ENCODE peak calls at places on chromosome 9, in eight cellular contexts. One of them, this sample, is unnamed.
A peak's percentile ranks its signal among the peaks of the same experiment; 100 is the strongest.

GRCh38 chr9:1416261-1416660 is 366.1 kb downstream of the DMRT2 start:
- DNase-seq in tibial artery: no peak
- DNase-seq in heart left ventricle: no peak
- DNase-seq in H9: no peak
- DNase-seq in neural progenitor cell: no peak
- DNase-seq in psoas muscle: no peak
- DNase-seq in thyroid gland: no peak
- DNase-seq in uterus: no peak
- DNase-seq in this sample: no peak

GRCh38 chr9:84697494-84698114 is 28.1 kb downstream of the NTRK2 start:
- DNase-seq in heart left ventricle: peak; percentile 79
- DNase-seq in neural progenitor cell: peak; percentile 84
- DNase-seq in thyroid gland: peak; percentile 65
- DNase-seq in psoas muscle: peak; percentile 80
- DNase-seq in tibial artery: peak; percentile 64
- DNase-seq in uterus: peak; percentile 54
- DNase-seq in H9: peak; percentile 93
- DNase-seq in this sample: peak; percentile 91

GRCh38 chr9:121883281-121884056 is 209.6 kb downstream of the TTLL11 start:
- DNase-seq in heart left ventricle: no peak
- DNase-seq in tibial artery: no peak
- DNase-seq in H9: no peak
- DNase-seq in uterus: no peak
- DNase-seq in thyroid gland: no peak
- DNase-seq in psoas muscle: no peak
- DNase-seq in neural progenitor cell: no peak
- DNase-seq in this sample: no peak

GRCh38 chr9:115855458-115856133 is 298.0 kb upstream of the PAPPA start:
- DNase-seq in tibial artery: no peak
- DNase-seq in psoas muscle: no peak
- DNase-seq in thyroid gland: no peak
- DNase-seq in uterus: no peak
- DNase-seq in H9: no peak
- DNase-seq in neural progenitor cell: peak; percentile 65
- DNase-seq in heart left ventricle: no peak
- DNase-seq in this sample: no peak

GRCh38 chr9:117616436-117616835 is 87.8 kb upstream of the TLR4 start:
- DNase-seq in neural progenitor cell: no peak
- DNase-seq in uterus: no peak
- DNase-seq in tibial artery: no peak
- DNase-seq in H9: no peak
- DNase-seq in psoas muscle: no peak
- DNase-seq in heart left ventricle: no peak
- DNase-seq in thyroid gland: no peak
- DNase-seq in this sample: no peak

GRCh38 chr9:80836013-80836412 is 853.3 kb downstream of the TLE1 start:
- DNase-seq in neural progenitor cell: no peak
- DNase-seq in tibial artery: no peak
- DNase-seq in thyroid gland: no peak
- DNase-seq in H9: no peak
- DNase-seq in psoas muscle: no peak
- DNase-seq in uterus: no peak
- DNase-seq in heart left ventricle: no peak
- DNase-seq in this sample: no peak

GRCh38 chr9:81393985-81394811 is 295.1 kb downstream of the TLE1 start:
- DNase-seq in psoas muscle: no peak
- DNase-seq in heart left ventricle: peak; percentile 24
- DNase-seq in tibial artery: no peak
- DNase-seq in H9: no peak
- DNase-seq in neural progenitor cell: no peak
- DNase-seq in thyroid gland: no peak
- DNase-seq in uterus: no peak
- DNase-seq in this sample: no peak

GRCh38 chr9:13786131-13786530 is 506.6 kb upstream of the MPDZ start:
- DNase-seq in uterus: peak; percentile 47
- DNase-seq in heart left ventricle: peak; percentile 52
- DNase-seq in tibial artery: peak; percentile 34
- DNase-seq in neural progenitor cell: no peak
- DNase-seq in psoas muscle: peak; percentile 51
- DNase-seq in thyroid gland: peak; percentile 70
- DNase-seq in H9: no peak
- DNase-seq in this sample: no peak

GRCh38 chr9:68496356-68496755 is 44.3 kb downstream of the TMEM252 start:
- DNase-seq in tibial artery: no peak
- DNase-seq in neural progenitor cell: no peak
- DNase-seq in psoas muscle: no peak
- DNase-seq in thyroid gland: no peak
- DNase-seq in H9: no peak
- DNase-seq in uterus: no peak
- DNase-seq in heart left ventricle: no peak
- DNase-seq in this sample: no peak

GRCh38 chr9:78021692-78022091 is 9.9 kb downstream of the GNAQ start:
- DNase-seq in heart left ventricle: peak; percentile 51
- DNase-seq in tibial artery: no peak
- DNase-seq in uterus: no peak
- DNase-seq in neural progenitor cell: peak; percentile 34
- DNase-seq in psoas muscle: no peak
- DNase-seq in H9: no peak
- DNase-seq in thyroid gland: no peak
- DNase-seq in this sample: peak; percentile 35

GRCh38 chr9:100099722-100100042 is 639 bp downstream of the INVS start:
- DNase-seq in uterus: peak; percentile 27
- DNase-seq in psoas muscle: no peak
- DNase-seq in thyroid gland: peak; percentile 9
- DNase-seq in tibial artery: peak; percentile 27
- DNase-seq in H9: no peak
- DNase-seq in heart left ventricle: peak; percentile 33
- DNase-seq in neural progenitor cell: peak; percentile 60
- DNase-seq in this sample: peak; percentile 43

GRCh38 chr9:96513622-96514021 is 63.7 kb downstream of the HABP4 start:
- DNase-seq in H9: no peak
- DNase-seq in thyroid gland: peak; percentile 31
- DNase-seq in neural progenitor cell: no peak
- DNase-seq in psoas muscle: no peak
- DNase-seq in uterus: no peak
- DNase-seq in heart left ventricle: no peak
- DNase-seq in tibial artery: no peak
- DNase-seq in this sample: no peak

GRCh38 chr9:116870566-116870965 is 183.5 kb downstream of the TRIM32 start:
- DNase-seq in neural progenitor cell: no peak
- DNase-seq in tibial artery: no peak
- DNase-seq in uterus: no peak
- DNase-seq in thyroid gland: no peak
- DNase-seq in heart left ventricle: no peak
- DNase-seq in psoas muscle: no peak
- DNase-seq in H9: peak; percentile 77
- DNase-seq in this sample: no peak

GRCh38 chr9:137666950-137667670 is 48.3 kb downstream of the EHMT1 start:
- DNase-seq in neural progenitor cell: peak; percentile 89
- DNase-seq in uterus: no peak
- DNase-seq in H9: peak; percentile 87
- DNase-seq in psoas muscle: no peak
- DNase-seq in heart left ventricle: peak; percentile 33
- DNase-seq in tibial artery: no peak
- DNase-seq in thyroid gland: no peak
- DNase-seq in this sample: peak; percentile 89

GRCh38 chr9:98986866-98987653 is 43.4 kb downstream of the COL15A1 start:
- DNase-seq in H9: peak; percentile 10
- DNase-seq in thyroid gland: no peak
- DNase-seq in uterus: peak; percentile 68
- DNase-seq in heart left ventricle: peak; percentile 64
- DNase-seq in tibial artery: peak; percentile 55
- DNase-seq in neural progenitor cell: no peak
- DNase-seq in psoas muscle: no peak
- DNase-seq in this sample: peak; percentile 29

GRCh38 chr9:106941901-106942300 is 78.9 kb downstream of the ZNF462 start:
- DNase-seq in thyroid gland: no peak
- DNase-seq in neural progenitor cell: no peak
- DNase-seq in uterus: peak; percentile 24
- DNase-seq in heart left ventricle: no peak
- DNase-seq in psoas muscle: no peak
- DNase-seq in tibial artery: no peak
- DNase-seq in H9: no peak
- DNase-seq in this sample: no peak

GRCh38 chr9:121871431-121872025 is 220.1 kb downstream of the DAB2IP start:
- DNase-seq in thyroid gland: no peak
- DNase-seq in tibial artery: no peak
- DNase-seq in H9: no peak
- DNase-seq in heart left ventricle: no peak
- DNase-seq in neural progenitor cell: no peak
- DNase-seq in psoas muscle: no peak
- DNase-seq in uterus: no peak
- DNase-seq in this sample: no peak

GRCh38 chr9:123417289-123418051 is 61.5 kb downstream of the CRB2 start:
- DNase-seq in psoas muscle: no peak
- DNase-seq in H9: no peak
- DNase-seq in heart left ventricle: no peak
- DNase-seq in neural progenitor cell: no peak
- DNase-seq in uterus: no peak
- DNase-seq in tibial artery: no peak
- DNase-seq in thyroid gland: no peak
- DNase-seq in this sample: no peak
- TF ChIP-seq CTCF in psoas muscle: no peak
- TF ChIP-seq CTCF in H9: no peak
- TF ChIP-seq CTCF in heart left ventricle: no peak
- TF ChIP-seq CTCF in neural progenitor cell: no peak
- TF ChIP-seq CTCF in uterus: no peak
- TF ChIP-seq CTCF in tibial artery: no peak
- TF ChIP-seq CTCF in thyroid gland: no peak
- TF ChIP-seq CTCF in this sample: no peak

DNA sequence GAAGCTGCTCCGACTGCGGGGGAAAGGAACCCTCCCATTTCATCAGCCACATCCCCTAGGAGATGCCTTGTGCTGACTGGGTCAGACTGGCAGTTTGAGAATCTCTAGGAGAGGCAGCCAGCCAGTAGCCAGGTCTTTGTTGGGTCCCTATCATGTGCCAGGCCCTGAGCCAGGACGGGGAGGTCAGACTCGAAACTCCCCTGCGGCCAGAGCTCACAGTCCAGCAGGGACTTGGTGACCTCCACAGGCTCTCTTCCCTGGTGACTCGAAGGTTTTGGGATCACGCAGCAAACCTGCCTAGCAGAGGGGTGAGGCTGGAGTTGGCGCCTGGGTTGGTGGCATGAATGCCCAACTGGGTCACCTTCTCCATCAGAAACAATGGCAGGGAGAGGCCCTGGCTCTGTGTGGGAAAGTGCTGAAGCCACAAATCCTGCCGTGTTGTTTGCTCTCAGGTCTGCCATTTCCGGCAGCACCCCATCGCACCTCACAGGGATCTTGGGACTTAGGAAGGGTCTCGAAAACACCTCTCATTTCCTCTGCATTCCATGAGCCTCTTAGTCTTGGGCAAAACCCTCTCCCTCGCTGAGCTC is 14.4 kb upstream of the ORM1 start:
- DNase-seq in uterus: peak; percentile 11
- DNase-seq in H9: no peak
- DNase-seq in heart left ventricle: no peak
- DNase-seq in psoas muscle: no peak
- DNase-seq in neural progenitor cell: no peak
- DNase-seq in tibial artery: no peak
- DNase-seq in thyroid gland: no peak
- DNase-seq in this sample: peak; percentile 6
- H3K4me1 ChIP-seq in uterus: no peaks in the 10 kb centered on the region
- H3K4me1 ChIP-seq in H9: no peaks in the 10 kb centered on the region
- H3K4me1 ChIP-seq in heart left ventricle: peaks cover 4% of the 10 kb centered on the region
- H3K4me1 ChIP-seq in psoas muscle: no peaks in the 10 kb centered on the region
- H3K4me1 ChIP-seq in neural progenitor cell: no peaks in the 10 kb centered on the region
- H3K4me1 ChIP-seq in tibial artery: peaks cover 6% of the 10 kb centered on the region
- H3K4me1 ChIP-seq in thyroid gland: peaks cover 7% of the 10 kb centered on the region
- H3K4me1 ChIP-seq in this sample: peaks cover 8% of the 10 kb centered on the region

GRCh38 chr9:127705577-127706215 is 1.1 kb upstream of the CFAP157 start:
- DNase-seq in uterus: no peak
- DNase-seq in neural progenitor cell: no peak
- DNase-seq in tibial artery: no peak
- DNase-seq in psoas muscle: no peak
- DNase-seq in H9: no peak
- DNase-seq in heart left ventricle: no peak
- DNase-seq in thyroid gland: peak; percentile 72
- DNase-seq in this sample: no peak

GRCh38 chr9:127706836-127707241 is at the start of gene CFAP157:
- DNase-seq in neural progenitor cell: peak; percentile 37
- DNase-seq in H9: peak; percentile 72
- DNase-seq in psoas muscle: no peak
- DNase-seq in tibial artery: no peak
- DNase-seq in thyroid gland: no peak
- DNase-seq in heart left ventricle: no peak
- DNase-seq in uterus: no peak
- DNase-seq in this sample: no peak

GRCh38 chr9:127708952-127709587 is 2.3 kb downstream of the CFAP157 start:
- DNase-seq in heart left ventricle: no peak
- DNase-seq in tibial artery: no peak
- DNase-seq in neural progenitor cell: no peak
- DNase-seq in H9: no peak
- DNase-seq in uterus: no peak
- DNase-seq in psoas muscle: no peak
- DNase-seq in thyroid gland: no peak
- DNase-seq in this sample: no peak

GRCh38 chr9:127710204-127710805 is 3.5 kb downstream of the CFAP157 start:
- DNase-seq in uterus: no peak
- DNase-seq in H9: no peak
- DNase-seq in thyroid gland: no peak
- DNase-seq in psoas muscle: no peak
- DNase-seq in heart left ventricle: no peak
- DNase-seq in tibial artery: no peak
- DNase-seq in neural progenitor cell: no peak
- DNase-seq in this sample: no peak

GRCh38 chr9:127707766-127708165 is 978 bp downstream of the CFAP157 start:
- DNase-seq in psoas muscle: no peak
- DNase-seq in thyroid gland: no peak
- DNase-seq in tibial artery: no peak
- DNase-seq in H9: no peak
- DNase-seq in heart left ventricle: no peak
- DNase-seq in uterus: no peak
- DNase-seq in neural progenitor cell: no peak
- DNase-seq in this sample: no peak
- TF ChIP-seq CTCF in psoas muscle: no peak
- TF ChIP-seq CTCF in thyroid gland: no peak
- TF ChIP-seq CTCF in tibial artery: no peak
- TF ChIP-seq CTCF in H9: peak; percentile 43
- TF ChIP-seq CTCF in heart left ventricle: no peak
- TF ChIP-seq CTCF in uterus: no peak
- TF ChIP-seq CTCF in neural progenitor cell: no peak
- TF ChIP-seq CTCF in this sample: no peak

DNA sequence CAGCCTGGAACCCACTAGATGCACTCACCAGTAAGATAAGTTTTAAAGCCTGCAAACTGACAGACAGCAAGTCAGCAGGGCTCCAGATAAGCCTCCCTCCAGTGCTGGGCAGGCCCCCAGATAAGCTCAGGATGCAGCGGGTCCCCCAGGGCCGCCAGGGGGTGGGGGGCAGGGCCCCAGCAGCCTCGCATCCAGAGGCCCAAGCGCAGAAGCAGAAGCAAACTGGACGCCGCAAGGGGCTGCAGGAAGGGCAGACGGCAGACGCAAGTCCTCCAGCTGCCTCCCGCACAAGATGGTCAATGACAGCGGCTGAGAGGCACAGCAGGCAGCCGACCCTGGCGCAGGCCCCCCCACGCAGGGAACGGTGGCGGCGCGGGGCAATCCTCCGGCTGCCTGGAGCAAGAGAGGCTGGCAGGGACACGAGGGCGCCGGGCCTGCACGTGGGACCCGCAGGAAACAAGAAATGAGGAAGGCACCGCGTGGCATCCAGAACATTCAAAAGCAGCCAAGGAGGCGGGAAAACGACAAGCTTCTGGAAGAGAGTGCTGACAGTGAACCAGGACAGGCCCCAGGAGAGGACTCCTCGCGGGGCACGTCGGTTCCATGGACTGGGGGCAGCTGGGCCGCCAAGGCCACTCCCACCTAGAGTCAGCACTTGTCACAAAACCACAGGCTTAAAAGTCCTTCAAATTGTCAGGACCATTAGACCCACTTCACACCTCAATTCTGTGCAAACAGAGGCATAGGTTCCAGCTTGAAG is 49.8 kb downstream of the ROR2 start:
- DNase-seq in psoas muscle: no peak
- DNase-seq in neural progenitor cell: peak; percentile 38
- DNase-seq in thyroid gland: peak; percentile 64
- DNase-seq in tibial artery: no peak
- DNase-seq in heart left ventricle: peak; percentile 58
- DNase-seq in uterus: no peak
- DNase-seq in H9: no peak
- DNase-seq in this sample: peak; percentile 34
- H3K4me1 ChIP-seq in psoas muscle: no peaks in the 10 kb centered on the region
- H3K4me1 ChIP-seq in neural progenitor cell: peaks cover 49% of the 10 kb centered on the region
- H3K4me1 ChIP-seq in thyroid gland: peaks cover 84% of the 10 kb centered on the region
- H3K4me1 ChIP-seq in tibial artery: peaks cover 12% of the 10 kb centered on the region
- H3K4me1 ChIP-seq in heart left ventricle: peaks cover 20% of the 10 kb centered on the region
- H3K4me1 ChIP-seq in uterus: peaks cover 49% of the 10 kb centered on the region
- H3K4me1 ChIP-seq in H9: peaks cover 6% of the 10 kb centered on the region
- H3K4me1 ChIP-seq in this sample: peaks cover 30% of the 10 kb centered on the region

This sample was measured in testis.